ENCODE peak calls at places on chromosome 14, in six cellular contexts. One of them, this sample, is unnamed.

GRCh38 chr14:103869406-103870143 is 22.2 kb upstream of the PPP1R13B start:
- DNase-seq in upper lobe of right lung: no peak
- DNase-seq in tibial artery: no peak
- DNase-seq in tibial nerve: no peak
- DNase-seq in MM.1S: no peak
- DNase-seq in naive thymus-derived CD4-positive, alpha-beta T cell: no peak
- DNase-seq in this sample: no peak

GRCh38 chr14:54805521-54806322 is 96.9 kb downstream of the GCH1 start:
- DNase-seq in naive thymus-derived CD4-positive, alpha-beta T cell: peak; percentile 56
- DNase-seq in tibial nerve: peak; percentile 85
- DNase-seq in tibial artery: peak; percentile 90
- DNase-seq in upper lobe of right lung: peak; percentile 90
- DNase-seq in MM.1S: peak; percentile 54
- DNase-seq in this sample: peak; percentile 81

GRCh38 chr14:44392984-44393383 is 114.1 kb downstream of the FSCB start:
- DNase-seq in tibial artery: no peak
- DNase-seq in naive thymus-derived CD4-positive, alpha-beta T cell: no peak
- DNase-seq in upper lobe of right lung: no peak
- DNase-seq in MM.1S: no peak
- DNase-seq in tibial nerve: no peak
- DNase-seq in this sample: no peak

GRCh38 chr14:94029250-94029649 is 3.1 kb downstream of the OTUB2 start:
- DNase-seq in naive thymus-derived CD4-positive, alpha-beta T cell: no peak
- DNase-seq in upper lobe of right lung: no peak
- DNase-seq in MM.1S: no peak
- DNase-seq in tibial nerve: no peak
- DNase-seq in tibial artery: no peak
- DNase-seq in this sample: no peak

GRCh38 chr14:65373671-65374039 is 38.9 kb upstream of the FUT8 start:
- DNase-seq in upper lobe of right lung: no peak
- DNase-seq in tibial artery: no peak
- DNase-seq in naive thymus-derived CD4-positive, alpha-beta T cell: no peak
- DNase-seq in tibial nerve: no peak
- DNase-seq in MM.1S: no peak
- DNase-seq in this sample: no peak

GRCh38 chr14:36207500-36207899 is 31.0 kb upstream of the PTCSC3 start:
- DNase-seq in upper lobe of right lung: no peak
- DNase-seq in naive thymus-derived CD4-positive, alpha-beta T cell: no peak
- DNase-seq in tibial nerve: no peak
- DNase-seq in MM.1S: no peak
- DNase-seq in tibial artery: no peak
- DNase-seq in this sample: no peak

GRCh38 chr14:75689012-75689411 is 28.0 kb downstream of the TTLL5 start:
- DNase-seq in tibial nerve: peak; percentile 29
- DNase-seq in MM.1S: no peak
- DNase-seq in upper lobe of right lung: no peak
- DNase-seq in naive thymus-derived CD4-positive, alpha-beta T cell: no peak
- DNase-seq in tibial artery: no peak
- DNase-seq in this sample: no peak

GRCh38 chr14:99183716-99184115 is 88.3 kb downstream of the BCL11B start:
- DNase-seq in upper lobe of right lung: no peak
- DNase-seq in tibial artery: no peak
- DNase-seq in MM.1S: no peak
- DNase-seq in naive thymus-derived CD4-positive, alpha-beta T cell: no peak
- DNase-seq in tibial nerve: no peak
- DNase-seq in this sample: no peak

GRCh38 chr14:74190910-74191575 is 48.2 kb upstream of the VSX2 start:
- DNase-seq in tibial artery: no peak
- DNase-seq in upper lobe of right lung: no peak
- DNase-seq in tibial nerve: no peak
- DNase-seq in MM.1S: no peak
- DNase-seq in naive thymus-derived CD4-positive, alpha-beta T cell: no peak
- DNase-seq in this sample: no peak

GRCh38 chr14:34051966-34052657 is 101.2 kb upstream of the EGLN3 start:
- DNase-seq in MM.1S: peak; percentile 54
- DNase-seq in tibial nerve: peak; percentile 26
- DNase-seq in tibial artery: no peak
- DNase-seq in naive thymus-derived CD4-positive, alpha-beta T cell: no peak
- DNase-seq in upper lobe of right lung: no peak
- DNase-seq in this sample: peak; percentile 19

DNA sequence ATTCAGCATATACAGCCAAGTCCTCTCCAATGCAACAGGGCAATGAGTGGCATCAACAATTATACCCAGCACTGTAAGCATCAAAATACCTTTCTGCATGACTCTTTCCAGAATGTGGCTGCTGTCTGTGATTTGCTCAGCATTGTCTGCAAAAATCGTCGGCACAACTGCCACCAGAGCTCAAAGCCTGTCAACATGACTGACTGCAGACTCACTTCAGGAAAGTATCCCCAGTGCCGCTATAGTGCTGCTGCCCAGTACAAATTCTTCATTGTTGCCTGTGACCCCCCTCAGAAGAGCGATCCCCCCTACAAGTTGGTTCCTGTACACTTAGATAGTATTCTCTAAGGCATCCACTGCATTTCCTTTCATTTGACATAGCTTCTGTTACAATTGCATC is 737 bp downstream of the RNASE6 start:
- DNase-seq in naive thymus-derived CD4-positive, alpha-beta T cell: no peak
- DNase-seq in MM.1S: no peak
- DNase-seq in tibial nerve: no peak
- DNase-seq in tibial artery: no peak
- DNase-seq in upper lobe of right lung: no peak
- DNase-seq in this sample: no peak
- H3K27ac ChIP-seq in naive thymus-derived CD4-positive, alpha-beta T cell: peak overlapping the region; percentile 62
- H3K27ac ChIP-seq in MM.1S: peak overlapping the region; percentile 63
- H3K27ac ChIP-seq in tibial nerve: peak overlapping the region; percentile 77
- H3K27ac ChIP-seq in tibial artery: no peak overlapping the region
- H3K27ac ChIP-seq in upper lobe of right lung: peak overlapping the region; percentile 75
- H3K27ac ChIP-seq in this sample: no peak overlapping the region

DNA sequence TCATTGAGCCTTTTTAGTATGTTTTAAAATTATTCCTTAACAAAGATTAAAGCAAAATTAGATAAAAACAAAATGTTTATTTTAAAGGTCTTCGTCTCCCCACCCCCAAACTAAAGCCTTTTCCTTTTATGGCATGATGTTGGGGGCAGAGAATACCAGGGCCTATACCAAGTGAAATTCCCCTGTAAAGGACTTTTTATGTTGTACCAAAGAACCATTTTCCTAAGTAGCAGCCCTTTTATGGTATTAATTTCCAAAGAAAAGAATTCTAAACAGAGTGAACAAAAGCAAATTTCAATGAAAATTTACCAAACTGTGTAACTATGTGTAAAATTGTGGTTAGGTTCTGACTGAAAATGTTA is 71.9 kb upstream of the GNPNAT1 start:
- DNase-seq in upper lobe of right lung: no peak
- DNase-seq in tibial nerve: no peak
- DNase-seq in tibial artery: no peak
- DNase-seq in MM.1S: no peak
- DNase-seq in naive thymus-derived CD4-positive, alpha-beta T cell: no peak
- DNase-seq in this sample: peak; percentile 47
- H3K36me3 ChIP-seq in upper lobe of right lung: peaks cover 42% of the 10 kb centered on the region
- H3K36me3 ChIP-seq in tibial nerve: no peaks in the 10 kb centered on the region
- H3K36me3 ChIP-seq in tibial artery: peaks cover 36% of the 10 kb centered on the region
- H3K36me3 ChIP-seq in MM.1S: no peaks in the 10 kb centered on the region
- H3K36me3 ChIP-seq in naive thymus-derived CD4-positive, alpha-beta T cell: no peaks in the 10 kb centered on the region
- H3K36me3 ChIP-seq in this sample: peaks cover 80% of the 10 kb centered on the region

GRCh38 chr14:23579739-23580138 is 1.1 kb upstream of the JPH4 start:
- DNase-seq in tibial artery: no peak
- DNase-seq in naive thymus-derived CD4-positive, alpha-beta T cell: no peak
- DNase-seq in upper lobe of right lung: no peak
- DNase-seq in MM.1S: no peak
- DNase-seq in tibial nerve: no peak
- DNase-seq in this sample: no peak

GRCh38 chr14:23580152-23580926 is 1.7 kb upstream of the JPH4 start:
- DNase-seq in upper lobe of right lung: no peak
- DNase-seq in MM.1S: no peak
- DNase-seq in tibial artery: no peak
- DNase-seq in naive thymus-derived CD4-positive, alpha-beta T cell: no peak
- DNase-seq in tibial nerve: no peak
- DNase-seq in this sample: no peak

GRCh38 chr14:23578560-23579310 is at the start of gene JPH4:
- DNase-seq in upper lobe of right lung: no peak
- DNase-seq in tibial nerve: no peak
- DNase-seq in tibial artery: no peak
- DNase-seq in naive thymus-derived CD4-positive, alpha-beta T cell: no peak
- DNase-seq in MM.1S: no peak
- DNase-seq in this sample: no peak

GRCh38 chr14:23577710-23578392 is 739 bp downstream of the JPH4 start:
- DNase-seq in tibial nerve: no peak
- DNase-seq in upper lobe of right lung: no peak
- DNase-seq in MM.1S: no peak
- DNase-seq in naive thymus-derived CD4-positive, alpha-beta T cell: no peak
- DNase-seq in tibial artery: no peak
- DNase-seq in this sample: no peak

GRCh38 chr14:23579311-23579630 is 681 bp upstream of the JPH4 start:
- DNase-seq in MM.1S: no peak
- DNase-seq in naive thymus-derived CD4-positive, alpha-beta T cell: no peak
- DNase-seq in upper lobe of right lung: no peak
- DNase-seq in tibial nerve: no peak
- DNase-seq in tibial artery: no peak
- DNase-seq in this sample: no peak
- H3K27ac ChIP-seq in MM.1S: no peak overlapping the region
- H3K27ac ChIP-seq in naive thymus-derived CD4-positive, alpha-beta T cell: no peak overlapping the region
- H3K27ac ChIP-seq in upper lobe of right lung: no peak overlapping the region
- H3K27ac ChIP-seq in tibial nerve: no peak overlapping the region
- H3K27ac ChIP-seq in tibial artery: no peak overlapping the region
- H3K27ac ChIP-seq in this sample: no peak overlapping the region

GRCh38 chr14:102049258-102050025 is 37.4 kb downstream of the HSP90AA1 start:
- DNase-seq in upper lobe of right lung: no peak
- DNase-seq in naive thymus-derived CD4-positive, alpha-beta T cell: no peak
- DNase-seq in tibial nerve: no peak
- DNase-seq in tibial artery: no peak
- DNase-seq in MM.1S: no peak
- DNase-seq in this sample: no peak
- H3K36me3 ChIP-seq in upper lobe of right lung: peaks cover 85% of the 10 kb centered on the region
- H3K36me3 ChIP-seq in naive thymus-derived CD4-positive, alpha-beta T cell: peaks cover 70% of the 10 kb centered on the region
- H3K36me3 ChIP-seq in tibial nerve: peaks cover 47% of the 10 kb centered on the region
- H3K36me3 ChIP-seq in tibial artery: peaks cover 76% of the 10 kb centered on the region
- H3K36me3 ChIP-seq in MM.1S: no peaks in the 10 kb centered on the region
- H3K36me3 ChIP-seq in this sample: peaks cover 77% of the 10 kb centered on the region

GRCh38 chr14:68292467-68293334 is 473.1 kb downstream of the RAD51B start:
- DNase-seq in MM.1S: peak; percentile 56
- DNase-seq in tibial nerve: no peak
- DNase-seq in naive thymus-derived CD4-positive, alpha-beta T cell: no peak
- DNase-seq in tibial artery: no peak
- DNase-seq in upper lobe of right lung: no peak
- DNase-seq in this sample: no peak
- H3K27ac ChIP-seq in MM.1S: peak overlapping the region; percentile 46
- H3K27ac ChIP-seq in tibial nerve: peak overlapping the region; percentile 8
- H3K27ac ChIP-seq in naive thymus-derived CD4-positive, alpha-beta T cell: peak overlapping the region; percentile 51
- H3K27ac ChIP-seq in tibial artery: no peak overlapping the region
- H3K27ac ChIP-seq in upper lobe of right lung: no peak overlapping the region
- H3K27ac ChIP-seq in this sample: no peak overlapping the region